ENCODE peak calls at places on chromosomes 7 and 10, in seven cellular contexts. M is GM12878, O is HCT116, G is suprapubic skin, R is breast epithelium, Y is prostate gland, E is transverse colon. W is an unnamed sample.

GRCh38 chr10:22784668-22785067 is 70.3 kb upstream of the PIP4K2A start:
- DNase-seq in M (no peak), G (no peak), R (no peak), E (no peak), O (no peak), Y (no peak), W (no peak)

GRCh38 chr10:131802991-131803390 is 97.8 kb upstream of the PPP2R2D start:
- DNase-seq in R (no peak), E (no peak), G (no peak), Y (no peak), O (no peak), M (no peak), W (no peak)

GRCh38 chr7:31312864-31313263 is 27.7 kb downstream of the NEUROD6 start:
- DNase-seq in M (no peak), E (no peak), Y (no peak), O (no peak), G (no peak), R (no peak), W (no peak)

GRCh38 chr7:70035955-70036354 is 437.7 kb downstream of the AUTS2 start:
- DNase-seq in M (no peak), Y (no peak), R (no peak), G (no peak), E (no peak), O (no peak), W (no peak)

GRCh38 chr10:104277785-104278184 is 8.8 kb downstream of the GSTO2 start:
- DNase-seq in G (no peak), Y (peak), R (no peak), E (peak), M (no peak), O (no peak), W (no peak)

GRCh38 chr7:101708223-101708622 is 79.1 kb upstream of the MYL10 start:
- DNase-seq in G (no peak), Y (no peak), R (no peak), E (no peak), M (no peak), O (no peak), W (no peak)

GRCh38 chr7:16113058-16113457 is 308.3 kb downstream of the CRPPA start:
- DNase-seq in O (no peak), M (no peak), E (no peak), R (no peak), Y (no peak), G (no peak), W (no peak)

GRCh38 chr7:557556-557877 is 37.9 kb upstream of the PDGFA start:
- DNase-seq in E (no peak), G (no peak), M (no peak), Y (no peak), R (no peak), O (no peak), W (no peak)

GRCh38 chr7:45215611-45216062 is 58.0 kb downstream of the RAMP3 start:
- DNase-seq in O (no peak), M (no peak), G (no peak), E (no peak), Y (no peak), R (no peak), W (no peak)

GRCh38 chr10:11934262-11934661 is 108.3 kb downstream of the UPF2 start:
- DNase-seq in O (no peak), M (no peak), E (peak), G (no peak), Y (no peak), R (no peak), W (peak)

GRCh38 chr7:2444476-2444875 is 31.7 kb downstream of the GRIFIN start:
- DNase-seq in O (no peak), Y (no peak), E (no peak), M (no peak), G (no peak), R (no peak), W (no peak)

GRCh38 chr7:15306286-15306685 is 255.5 kb downstream of the AGMO start:
- DNase-seq in E (no peak), O (no peak), R (no peak), G (no peak), M (no peak), Y (no peak), W (no peak)

GRCh38 chr7:123747620-123748141 is 1.1 kb downstream of the WASL start:
- DNase-seq in M (no peak), Y (peak), O (peak), R (peak), G (peak), E (peak), W (peak)

GRCh38 chr10:77599651-77600050 is 38.0 kb downstream of the KCNMA1 start:
- DNase-seq in G (no peak), M (no peak), R (no peak), E (no peak), Y (no peak), O (no peak), W (no peak)

GRCh38 chr7:69906309-69906995 is 308.2 kb downstream of the AUTS2 start:
- DNase-seq in E (no peak), M (peak), R (no peak), Y (no peak), O (no peak), G (no peak), W (no peak)

GRCh38 chr10:88881922-88882645 is 2.0 kb downstream of the STAMBPL1 start:
- DNase-seq in Y (no peak), O (no peak), G (no peak), R (no peak), M (no peak), E (no peak), W (no peak)

GRCh38 chr7:92621026-92621540 is 30.9 kb upstream of the FAM133B start:
- DNase-seq in R (no peak), E (peak), O (peak), M (peak), Y (peak), G (no peak), W (peak)

GRCh38 chr7:97298561-97298960 is 181.1 kb downstream of the SDHAF3 start:
- DNase-seq in M (no peak), G (no peak), R (no peak), O (no peak), E (no peak), Y (no peak), W (no peak)

GRCh38 chr7:158343526-158343925 is 244.1 kb downstream of the PTPRN2 start:
- DNase-seq in Y (no peak), M (no peak), O (no peak), G (no peak), E (no peak), R (no peak), W (no peak)

GRCh38 chr10:46547331-46547880 is 9.1 kb downstream of the GPRIN2 start:
- DNase-seq in E (peak), R (peak), G (peak), O (no peak), Y (peak), M (no peak), W (no peak)

GRCh38 chr7:80677629-80678028 is 39.2 kb downstream of the CD36 start:
- DNase-seq in R (no peak), E (no peak), Y (no peak), G (no peak), M (no peak), O (no peak), W (no peak)

GRCh38 chr7:99837649-99838361 is 10.0 kb downstream of the CYP3A43 start:
- DNase-seq in M (peak), Y (no peak), G (no peak), O (no peak), R (no peak), E (no peak), W (no peak)

GRCh38 chr10:10532274-10532673 is 485.4 kb upstream of the CELF2 start:
- DNase-seq in M (no peak), R (no peak), Y (no peak), O (no peak), E (no peak), G (no peak), W (no peak)

GRCh38 chr10:57823398-57823797 is 444.3 kb downstream of the IPMK start:
- DNase-seq in Y (no peak), G (no peak), E (no peak), O (no peak), M (no peak), R (no peak), W (no peak)

GRCh38 chr7:53326634-53327033 is 291.2 kb downstream of the POM121L12 start:
- DNase-seq in E (no peak), Y (no peak), O (no peak), M (no peak), R (no peak), G (no peak), W (peak)

GRCh38 chr7:53325061-53325460 is 289.6 kb downstream of the POM121L12 start:
- DNase-seq in Y (no peak), O (no peak), M (no peak), G (no peak), E (no peak), R (no peak), W (no peak)
- TF ChIP-seq POLR2AphosphoS5 in Y (no peak), O (no peak), M (no peak), G (no peak), E (no peak), R (no peak), W (no peak)

DNA sequence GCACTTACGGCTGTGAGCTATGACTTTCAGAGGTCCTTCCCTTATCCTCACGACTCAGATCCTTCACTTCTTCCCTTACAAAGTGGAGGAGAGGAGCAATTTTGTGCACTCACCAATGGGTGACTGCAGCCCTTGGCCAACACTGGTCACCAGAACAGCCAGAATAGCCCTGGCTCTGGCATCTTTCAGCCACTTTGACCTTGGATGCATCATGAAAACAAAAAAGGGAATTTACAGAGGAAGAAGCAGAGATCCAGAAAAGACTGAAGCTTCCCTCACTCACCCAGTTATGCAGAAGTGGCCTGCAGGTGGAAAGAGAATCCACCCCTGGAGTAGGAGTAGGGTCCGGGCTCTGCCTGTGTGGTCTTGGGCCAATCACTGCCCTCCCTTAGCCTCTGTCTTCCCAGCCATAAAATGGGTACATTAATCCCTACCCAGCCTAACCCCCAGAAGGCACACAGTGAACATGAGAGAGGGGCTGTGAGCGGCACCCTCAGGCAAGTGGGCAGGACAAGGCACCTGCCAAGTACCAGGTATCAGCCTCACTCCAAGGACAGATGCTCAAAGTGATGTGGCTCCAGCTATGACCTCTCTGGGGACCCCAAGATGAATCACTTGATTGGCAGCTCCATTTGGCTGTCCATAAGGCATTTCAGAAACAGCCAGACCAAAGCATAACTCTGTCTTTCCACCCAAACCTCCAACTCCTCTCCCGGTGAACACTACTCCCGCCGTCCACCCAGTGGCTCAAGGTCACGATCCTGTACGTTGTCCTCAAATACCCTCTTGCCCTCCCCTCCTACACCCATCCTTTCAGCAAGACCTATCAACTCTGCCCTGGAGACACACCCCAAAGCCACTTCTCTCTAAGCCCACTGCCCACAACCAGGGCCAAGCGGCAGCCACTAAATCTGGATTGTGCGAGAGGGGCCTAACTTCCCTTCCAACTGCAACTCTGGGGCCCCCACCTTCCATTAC is 129.8 kb upstream of the ZMIZ1 start:
- DNase-seq in R (no peak), O (no peak), M (no peak), G (no peak), E (no peak), Y (no peak), W (no peak)
- TF ChIP-seq POLR2AphosphoS5 in R (no peak), O (no peak), M (no peak), G (no peak), E (no peak), Y (no peak), W (no peak)

DNA sequence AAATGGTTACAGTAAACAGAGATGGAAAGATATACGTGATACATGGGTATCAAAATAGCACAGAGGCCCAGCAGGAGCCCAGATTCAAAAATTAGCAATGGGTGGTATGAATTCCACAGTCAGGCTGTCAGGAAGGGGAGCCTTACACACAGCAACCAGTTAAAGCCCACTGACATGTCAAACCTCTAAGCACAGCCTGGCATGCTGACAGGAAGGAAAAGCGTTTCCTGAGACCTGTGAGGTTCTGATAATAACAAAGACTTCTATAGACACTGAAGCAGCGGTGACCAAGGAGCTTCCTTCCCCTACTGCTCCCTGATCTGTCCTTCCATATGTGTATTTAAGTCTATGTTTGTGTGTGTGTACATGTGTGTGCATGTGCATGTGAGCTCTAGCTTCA is 89.9 kb downstream of the PHYHIPL start:
- DNase-seq in E (no peak), Y (no peak), M (no peak), G (no peak), R (no peak), O (no peak), W (no peak)
- TF ChIP-seq POLR2AphosphoS5 in E (no peak), Y (no peak), M (no peak), G (no peak), R (no peak), O (no peak), W (no peak)

GRCh38 chr10:24901686-24902399 is 50.6 kb downstream of the PRTFDC1 start:
- DNase-seq in O (peak), E (peak), M (peak), G (no peak), R (no peak), Y (no peak), W (no peak)
- TF ChIP-seq POLR2AphosphoS5 in O (peak), E (no peak), M (no peak), G (no peak), R (no peak), Y (no peak), W (no peak)

DNA sequence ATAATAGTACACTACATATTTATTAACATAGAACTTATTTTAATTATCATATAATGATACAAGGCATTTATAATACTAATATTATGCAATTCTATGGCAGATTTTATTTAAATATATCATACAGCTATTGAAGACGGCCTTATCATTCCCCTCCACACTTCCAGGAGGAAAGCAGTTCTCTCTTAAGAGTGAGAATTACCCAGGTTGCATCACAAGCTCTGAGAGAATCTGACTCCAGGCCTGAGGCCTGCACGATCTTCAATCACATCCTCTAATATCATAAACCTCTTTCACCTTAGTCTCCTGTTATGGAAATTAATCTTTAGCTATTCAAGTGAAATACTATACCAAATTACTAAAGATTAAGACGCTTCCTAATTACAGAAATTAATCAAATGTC is 564.4 kb downstream of the PARD3 start:
- DNase-seq in O (no peak), M (no peak), R (no peak), G (no peak), E (no peak), Y (no peak), W (no peak)
- TF ChIP-seq POLR2AphosphoS5 in O (no peak), M (no peak), R (no peak), G (no peak), E (no peak), Y (no peak), W (no peak)

GRCh38 chr10:92689663-92690210 is at the start of gene HHEX:
- DNase-seq in G (no peak), E (peak), R (no peak), O (peak), M (no peak), Y (peak), W (no peak)
- TF ChIP-seq POLR2AphosphoS5 in G (no peak), E (no peak), R (no peak), O (peak), M (no peak), Y (no peak), W (no peak)

GRCh38 chr10:29783211-29783947 is 148.6 kb upstream of the SVIL start:
- DNase-seq in M (no peak), R (no peak), G (peak), O (no peak), E (no peak), Y (no peak), W (no peak)
- TF ChIP-seq POLR2AphosphoS5 in M (no peak), R (no peak), G (no peak), O (no peak), E (no peak), Y (no peak), W (no peak)

W was measured in GM23338.